ENCODE peak calls at places on chromosomes 4 and X, in four cellular contexts. J, R, M and C are unnamed samples.
A peak's percentile ranks its signal among the peaks of the same experiment; 100 is the strongest.

GRCh38 chr4:2246384-2247127 is 4.6 kb upstream of the HAUS3 start:
- DNase-seq in M (no peak), J (peak; percentile 11), R (no peak), C (peak; percentile 43)

GRCh38 chrX:7334253-7334935 is 186.4 kb upstream of the PUDP start:
- DNase-seq in M (no peak), R (no peak), J (no peak), C (no peak)

GRCh38 chr4:128349921-128350320 is 62.3 kb upstream of the PGRMC2 start:
- DNase-seq in R (no peak), M (no peak), J (no peak), C (no peak)

GRCh38 chr4:75895744-75896314 is 6.4 kb downstream of the PPEF2 start:
- DNase-seq in J (no peak), M (peak; percentile 21), R (no peak), C (no peak)

GRCh38 chr4:167021545-167022155 is 212.6 kb downstream of the SPOCK3 start:
- DNase-seq in J (peak; percentile 88), M (peak; percentile 78), R (peak; percentile 56), C (peak; percentile 78)

GRCh38 chr4:30847157-30847556 is 127.0 kb downstream of the PCDH7 start:
- DNase-seq in J (no peak), M (no peak), R (no peak), C (no peak)

GRCh38 chr4:113293673-113294072 is 244.2 kb downstream of the ANK2 start:
- DNase-seq in J (no peak), R (no peak), M (no peak), C (no peak)

GRCh38 chr4:39750216-39750615 is 52.3 kb downstream of the UBE2K start:
- DNase-seq in R (no peak), J (no peak), M (no peak), C (no peak)

GRCh38 chrX:39222361-39223113 is 421.3 kb downstream of the MID1IP1 start:
- DNase-seq in R (no peak), J (no peak), M (no peak), C (no peak)

GRCh38 chrX:100928660-100929613 is at the start of gene XKRX:
- DNase-seq in M (peak; percentile 52), R (peak; percentile 71), J (peak; percentile 33), C (no peak)

GRCh38 chr4:151887151-151887815 is 126.5 kb upstream of the GATB start:
- DNase-seq in J (no peak), R (no peak), M (no peak), C (no peak)

GRCh38 chr4:3304831-3305609 is 12.2 kb downstream of the RGS12 start:
- DNase-seq in J (peak; percentile 64), M (peak; percentile 39), R (no peak), C (no peak)

GRCh38 chr4:180967936-180968335 is 1275.3 kb upstream of the TENM3 start:
- DNase-seq in M (no peak), R (no peak), J (no peak), C (no peak)

GRCh38 chrX:1093586-1094538 is 118.6 kb downstream of the CRLF2 start:
- DNase-seq in J (no peak), R (no peak), M (no peak), C (no peak)
- H3K9me3 ChIP-seq in J (no peaks in the 10 kb centered on the region), R (peaks cover 23% of the 10 kb centered on the region), M (no peaks in the 10 kb centered on the region), C (peaks cover 15% of the 10 kb centered on the region)

DNA sequence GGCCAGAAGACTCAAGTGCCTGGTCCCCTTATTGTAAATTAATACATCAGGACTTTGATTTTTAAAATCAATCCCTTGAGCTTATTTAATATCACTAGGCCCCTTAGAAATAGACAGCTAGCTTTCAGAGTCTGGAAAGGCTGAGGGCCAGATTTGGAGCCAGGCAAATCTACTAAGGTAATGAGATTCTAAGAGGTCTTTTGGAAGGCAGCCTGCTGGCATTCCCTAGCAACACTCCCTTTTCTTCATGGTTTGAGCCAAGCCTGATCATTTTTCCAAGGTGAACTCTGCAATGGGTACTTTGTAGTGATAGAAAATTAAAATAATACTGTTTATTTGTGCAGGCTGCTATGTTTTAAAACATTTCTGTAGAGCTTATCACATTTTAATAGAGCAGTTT is 378.5 kb downstream of the FAT4 start:
- DNase-seq in M (no peak), J (no peak), R (no peak), C (no peak)
- H3K9me3 ChIP-seq in M (no peaks in the 10 kb centered on the region), J (no peaks in the 10 kb centered on the region), R (no peaks in the 10 kb centered on the region), C (no peaks in the 10 kb centered on the region)

DNA sequence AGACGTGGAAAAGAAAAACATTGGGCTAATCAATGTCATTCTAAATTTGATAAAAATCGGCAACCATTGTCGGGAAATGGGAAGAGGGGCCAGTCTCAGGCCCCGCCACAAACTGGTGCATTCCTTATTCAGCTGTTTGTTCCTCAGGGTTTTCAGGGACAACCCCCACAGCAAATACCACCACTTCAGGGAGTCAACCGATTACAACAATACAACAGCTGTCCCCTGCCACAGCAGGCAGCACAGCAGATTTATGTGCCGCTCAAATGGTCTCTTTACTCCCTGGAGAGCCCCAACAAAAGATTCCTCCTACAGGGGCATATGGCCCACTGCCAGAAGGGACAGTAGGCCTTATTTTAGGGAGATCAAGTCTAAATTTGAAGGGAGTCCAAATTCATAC is 61.9 kb downstream of the ZNF732 start:
- DNase-seq in R (no peak), J (no peak), M (no peak), C (no peak)
- H3K9me3 ChIP-seq in R (peaks cover 13% of the 10 kb centered on the region), J (no peaks in the 10 kb centered on the region), M (peaks cover 4% of the 10 kb centered on the region), C (no peaks in the 10 kb centered on the region)

DNA sequence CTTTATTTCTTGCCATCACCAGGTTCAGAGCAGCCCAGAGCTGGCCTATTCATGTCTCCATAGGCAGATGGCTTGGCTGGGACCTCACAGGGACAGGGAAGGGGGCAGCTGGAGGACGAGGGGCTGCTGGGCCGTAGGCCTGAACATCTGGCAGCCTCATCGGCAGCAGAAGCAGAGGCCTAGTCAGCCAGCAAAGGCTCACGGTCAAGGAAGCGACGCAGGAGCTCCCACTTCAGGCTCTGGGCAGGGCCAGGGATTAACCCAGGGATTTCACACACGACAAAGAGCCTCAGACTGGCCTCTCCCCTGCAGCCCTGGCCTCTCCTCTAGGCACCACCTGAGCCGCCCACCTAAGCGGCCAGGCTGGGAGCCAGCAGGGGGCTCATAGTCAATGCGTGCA is 46.0 kb upstream of the MAN2B2 start:
- DNase-seq in M (no peak), J (no peak), R (no peak), C (no peak)
- H3K9me3 ChIP-seq in M (no peaks in the 10 kb centered on the region), J (no peaks in the 10 kb centered on the region), R (no peaks in the 10 kb centered on the region), C (no peaks in the 10 kb centered on the region)